ENCODE peak calls at places on chromosomes 6 and 20, in seven cellular contexts. A, T, N, B, J, R and Y are unnamed samples.

GRCh38 chr6:19749722-19750121 is 87.4 kb upstream of the ID4 start:
- DNase-seq in A (no peak), T (no peak), N (no peak), B (no peak), J (no peak), R (no peak), Y (no peak)

GRCh38 chr6:150670311-150670710 is 70.6 kb downstream of the PLEKHG1 start:
- DNase-seq in A (no peak), T (no peak), N (no peak), B (no peak), J (no peak), R (no peak), Y (no peak)

GRCh38 chr6:44128020-44128917 is 915 bp downstream of the TMEM63B start:
- DNase-seq in A (peak; percentile 17), T (no peak), N (peak; percentile 48), B (no peak), J (peak; percentile 56), R (no peak), Y (peak; percentile 75)

GRCh38 chr6:10933126-10933525 is 46.3 kb downstream of the SYCP2L start:
- DNase-seq in A (no peak), T (no peak), N (no peak), B (no peak), J (no peak), R (no peak), Y (no peak)

GRCh38 chr6:25717856-25718740 is 36.4 kb upstream of the SLC17A4 start:
- DNase-seq in A (peak; percentile 48), T (peak; percentile 6), N (no peak), B (peak; percentile 6), J (no peak), R (no peak), Y (peak; percentile 81)

GRCh38 chr20:58471161-58471834 is 43.9 kb downstream of the APCDD1L start:
- DNase-seq in A (no peak), T (peak; percentile 15), N (no peak), B (no peak), J (peak; percentile 61), R (no peak), Y (peak; percentile 90)

GRCh38 chr6:53168516-53169257 is 20.0 kb upstream of the GCM1 start:
- DNase-seq in A (no peak), T (peak; percentile 36), N (no peak), B (no peak), J (no peak), R (no peak), Y (peak; percentile 27)

GRCh38 chr6:153392156-153392555 is 261.1 kb upstream of the RGS17 start:
- DNase-seq in A (no peak), T (no peak), N (no peak), B (no peak), J (no peak), R (no peak), Y (no peak)

GRCh38 chr6:90284236-90284744 is 12.4 kb downstream of the BACH2 start:
- DNase-seq in A (peak; percentile 90), T (peak; percentile 95), N (peak; percentile 61), B (peak; percentile 86), J (no peak), R (no peak), Y (peak; percentile 75)

GRCh38 chr6:129865013-129865412 is 3.9 kb upstream of the TMEM244 start:
- DNase-seq in A (no peak), T (no peak), N (no peak), B (no peak), J (no peak), R (no peak), Y (no peak)

GRCh38 chr6:159490298-159490937 is 202.6 kb downstream of the SOD2 start:
- DNase-seq in A (no peak), T (no peak), N (no peak), B (no peak), J (no peak), R (no peak), Y (no peak)

GRCh38 chr20:47008842-47009518 is 114.3 kb downstream of the EYA2 start:
- DNase-seq in A (no peak), T (no peak), N (no peak), B (no peak), J (no peak), R (no peak), Y (no peak)

GRCh38 chr20:62413025-62413580 is 6.0 kb upstream of the CABLES2 start:
- DNase-seq in A (no peak), T (no peak), N (no peak), B (no peak), J (peak; percentile 81), R (no peak), Y (no peak)

GRCh38 chr20:62410742-62411478 is 3.8 kb upstream of the CABLES2 start:
- DNase-seq in A (no peak), T (no peak), N (no peak), B (no peak), J (no peak), R (no peak), Y (no peak)

GRCh38 chr20:62413896-62414481 is 6.9 kb upstream of the CABLES2 start:
- DNase-seq in A (no peak), T (no peak), N (peak; percentile 67), B (no peak), J (no peak), R (no peak), Y (no peak)

GRCh38 chr20:62411479-62412193 is 4.6 kb upstream of the CABLES2 start:
- DNase-seq in A (no peak), T (no peak), N (no peak), B (no peak), J (peak; percentile 67), R (no peak), Y (no peak)

DNA sequence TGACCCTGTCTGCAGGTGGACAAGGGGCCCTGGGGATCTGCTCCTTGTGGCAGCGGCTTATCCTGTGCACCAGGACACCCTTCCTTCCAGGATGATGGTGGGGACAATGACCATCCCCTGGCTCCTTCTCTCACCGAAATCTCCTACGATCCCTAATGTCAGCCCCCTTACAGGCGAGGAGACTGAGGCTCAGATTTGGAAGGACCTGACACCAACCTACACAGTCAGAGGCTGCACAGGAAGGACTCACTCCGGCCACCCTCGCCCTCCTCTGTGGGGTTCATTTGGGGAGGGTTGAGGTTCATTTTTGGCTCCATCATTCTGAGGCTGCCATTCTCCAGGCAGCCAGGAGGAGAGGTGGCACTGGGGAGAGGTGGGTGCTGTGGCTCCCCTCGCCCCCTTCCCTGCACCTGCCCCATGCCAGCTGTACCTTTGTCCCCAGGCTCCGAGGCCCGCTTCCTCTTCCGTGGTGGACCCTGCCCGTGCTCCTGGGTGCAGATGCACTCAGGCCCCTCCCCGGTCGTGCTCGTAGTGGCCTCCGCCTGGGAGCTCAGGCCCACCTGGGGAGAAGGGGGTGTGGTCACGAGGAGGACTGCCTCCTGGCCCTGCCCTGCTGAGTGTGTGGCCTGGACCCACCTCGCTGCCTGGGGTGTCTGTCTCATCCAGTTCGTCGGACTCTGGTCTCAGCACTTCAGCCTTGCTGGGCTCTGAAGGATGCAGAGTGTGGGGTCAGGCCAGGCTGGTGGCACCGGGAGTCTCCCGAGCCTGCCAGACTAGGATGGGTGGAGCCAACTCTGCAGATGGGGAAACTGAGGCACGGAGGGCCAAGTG is 5.3 kb upstream of the CABLES2 start:
- DNase-seq in A (no peak), T (no peak), N (no peak), B (no peak), J (peak; percentile 95), R (no peak), Y (no peak)
- H3K9ac ChIP-seq in A (no peak overlapping the region), T (no peak overlapping the region), N (no peak overlapping the region), B (no peak overlapping the region), J (peak overlapping the region; percentile 70), R (no peak overlapping the region), Y (no peak overlapping the region)

GRCh38 chr20:20368414-20369352 is 779 bp downstream of the INSM1 start:
- DNase-seq in A (no peak), T (no peak), N (peak; percentile 36), B (no peak), J (no peak), R (no peak), Y (peak; percentile 29)

GRCh38 chr20:20367681-20368413 is at the start of gene INSM1:
- DNase-seq in A (no peak), T (no peak), N (peak; percentile 80), B (no peak), J (no peak), R (no peak), Y (no peak)

GRCh38 chr20:20371133-20371532 is 3.2 kb downstream of the INSM1 start:
- DNase-seq in A (no peak), T (no peak), N (no peak), B (no peak), J (no peak), R (no peak), Y (no peak)

GRCh38 chr20:20370087-20370575 is 2.2 kb downstream of the INSM1 start:
- DNase-seq in A (no peak), T (no peak), N (no peak), B (no peak), J (no peak), R (no peak), Y (no peak)

GRCh38 chr20:20369353-20370086 is 1.6 kb downstream of the INSM1 start:
- DNase-seq in A (no peak), T (no peak), N (peak; percentile 86), B (no peak), J (peak; percentile 52), R (no peak), Y (no peak)
- H3K27me3 ChIP-seq in A (peaks cover 71% of the 10 kb centered on the region), T (peaks cover 93% of the 10 kb centered on the region), N (peaks cover 32% of the 10 kb centered on the region), B (peaks cover 15% of the 10 kb centered on the region), J (peaks cover 65% of the 10 kb centered on the region), R (peaks cover 26% of the 10 kb centered on the region), Y (peaks cover 64% of the 10 kb centered on the region)

GRCh38 chr20:1083431-1084080 is 34.8 kb upstream of the PSMF1 start:
- DNase-seq in A (no peak), T (peak; percentile 7), N (no peak), B (no peak), J (no peak), R (peak; percentile 9), Y (no peak)

GRCh38 chr20:1085515-1086272 is 32.7 kb upstream of the PSMF1 start:
- DNase-seq in A (no peak), T (no peak), N (no peak), B (no peak), J (no peak), R (no peak), Y (no peak)

GRCh38 chr20:1086273-1087213 is 31.9 kb upstream of the PSMF1 start:
- DNase-seq in A (no peak), T (no peak), N (no peak), B (no peak), J (no peak), R (no peak), Y (no peak)

GRCh38 chr20:1087311-1087710 is 31.1 kb upstream of the PSMF1 start:
- DNase-seq in A (no peak), T (no peak), N (no peak), B (no peak), J (no peak), R (no peak), Y (no peak)
- H3K9ac ChIP-seq in A (no peak overlapping the region), T (no peak overlapping the region), N (no peak overlapping the region), B (no peak overlapping the region), J (no peak overlapping the region), R (no peak overlapping the region), Y (no peak overlapping the region)

DNA sequence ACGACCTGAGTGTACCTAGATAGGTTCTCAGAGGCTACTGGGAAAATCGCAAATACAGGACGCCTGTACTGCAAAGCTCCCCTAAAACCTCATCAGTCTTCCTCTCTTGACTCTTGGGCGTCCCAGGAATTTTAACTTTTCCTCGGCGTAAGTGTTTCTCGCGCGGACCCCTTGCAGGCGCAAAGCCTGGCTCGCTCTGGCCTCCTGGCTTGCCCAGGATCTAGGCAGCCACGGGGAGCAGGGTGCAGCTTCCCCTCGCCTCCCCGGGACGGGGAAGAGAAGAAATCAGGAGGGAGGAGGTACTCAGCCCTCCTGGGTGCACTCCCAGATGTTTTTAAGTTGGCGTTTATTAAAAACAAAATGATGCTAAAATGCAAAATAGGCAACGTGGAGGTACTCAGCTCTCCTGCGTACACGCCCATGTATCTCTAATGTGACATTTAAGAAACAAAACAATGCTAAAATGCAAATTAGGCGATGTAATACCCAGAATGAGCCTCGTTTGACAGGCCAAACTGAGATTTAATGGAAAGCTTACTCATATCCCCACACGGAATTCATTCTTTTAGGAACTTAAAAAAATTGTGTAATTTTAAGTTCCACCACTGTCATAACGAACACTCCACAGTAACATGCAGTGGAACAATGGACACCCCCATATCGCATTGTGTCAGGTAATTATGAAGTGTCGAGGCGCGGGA is 1.6 kb upstream of the SOBP start:
- DNase-seq in A (no peak), T (no peak), N (no peak), B (no peak), J (no peak), R (no peak), Y (no peak)
- H3K27me3 ChIP-seq in A (peaks cover 19% of the 10 kb centered on the region), T (peaks cover 18% of the 10 kb centered on the region), N (peaks cover 23% of the 10 kb centered on the region), B (no peaks in the 10 kb centered on the region), J (peaks cover 39% of the 10 kb centered on the region), R (peaks cover 34% of the 10 kb centered on the region), Y (no peaks in the 10 kb centered on the region)